ENCODE peak calls at places on chromosomes 16 and 17, in six cellular contexts. One of them, this sample, is unnamed.

GRCh38 chr17:82253179-82253544 is 20.3 kb downstream of the CSNK1D start:
- DNase-seq in fibroblast of lung: no peak
- DNase-seq in A549: no peak
- DNase-seq in omental fat pad: no peak
- DNase-seq in Caco-2: no peak
- DNase-seq in AG09319: no peak
- DNase-seq in this sample: no peak

GRCh38 chr17:82492647-82493516 is 26.6 kb upstream of the FOXK2 start:
- DNase-seq in fibroblast of lung: peak; percentile 75
- DNase-seq in A549: peak; percentile 79
- DNase-seq in omental fat pad: no peak
- DNase-seq in Caco-2: no peak
- DNase-seq in AG09319: no peak
- DNase-seq in this sample: no peak

GRCh38 chr16:8660841-8661301 is 13.5 kb upstream of the ABAT start:
- DNase-seq in fibroblast of lung: peak; percentile 53
- DNase-seq in A549: peak; percentile 47
- DNase-seq in omental fat pad: no peak
- DNase-seq in Caco-2: peak; percentile 84
- DNase-seq in AG09319: no peak
- DNase-seq in this sample: peak; percentile 30

GRCh38 chr17:81387235-81388060 is 7.8 kb upstream of the BAHCC1 start:
- DNase-seq in fibroblast of lung: peak; percentile 71
- DNase-seq in A549: peak; percentile 61
- DNase-seq in omental fat pad: no peak
- DNase-seq in Caco-2: peak; percentile 74
- DNase-seq in AG09319: no peak
- DNase-seq in this sample: no peak

GRCh38 chr17:49000943-49001342 is 3.8 kb downstream of the IGF2BP1 start:
- DNase-seq in fibroblast of lung: peak; percentile 54
- DNase-seq in A549: no peak
- DNase-seq in omental fat pad: no peak
- DNase-seq in Caco-2: no peak
- DNase-seq in AG09319: no peak
- DNase-seq in this sample: no peak

GRCh38 chr17:79655672-79656290 is 44.9 kb upstream of the RBFOX3 start:
- DNase-seq in fibroblast of lung: no peak
- DNase-seq in A549: no peak
- DNase-seq in omental fat pad: no peak
- DNase-seq in Caco-2: no peak
- DNase-seq in AG09319: no peak
- DNase-seq in this sample: no peak

GRCh38 chr17:82330322-82331239 is 3.0 kb downstream of the SECTM1 start:
- DNase-seq in fibroblast of lung: peak; percentile 75
- DNase-seq in A549: no peak
- DNase-seq in omental fat pad: no peak
- DNase-seq in Caco-2: no peak
- DNase-seq in AG09319: no peak
- DNase-seq in this sample: no peak

GRCh38 chr17:19386276-19386863 is 620 bp downstream of the MFAP4 start:
- DNase-seq in fibroblast of lung: peak; percentile 92
- DNase-seq in A549: peak; percentile 79
- DNase-seq in omental fat pad: peak; percentile 60
- DNase-seq in Caco-2: no peak
- DNase-seq in AG09319: peak; percentile 48
- DNase-seq in this sample: no peak

GRCh38 chr17:50129303-50129945 is 536 bp downstream of the SAMD14 start:
- DNase-seq in fibroblast of lung: no peak
- DNase-seq in A549: no peak
- DNase-seq in omental fat pad: no peak
- DNase-seq in Caco-2: peak; percentile 69
- DNase-seq in AG09319: no peak
- DNase-seq in this sample: peak; percentile 77

GRCh38 chr16:71542377-71542776 is 16.2 kb downstream of the CHST4 start:
- DNase-seq in fibroblast of lung: peak; percentile 6
- DNase-seq in A549: peak; percentile 58
- DNase-seq in omental fat pad: peak; percentile 60
- DNase-seq in Caco-2: peak; percentile 59
- DNase-seq in AG09319: no peak
- DNase-seq in this sample: no peak

GRCh38 chr16:66156538-66156937 is 210.0 kb upstream of the CDH5 start:
- DNase-seq in fibroblast of lung: no peak
- DNase-seq in A549: no peak
- DNase-seq in omental fat pad: no peak
- DNase-seq in Caco-2: no peak
- DNase-seq in AG09319: no peak
- DNase-seq in this sample: no peak

GRCh38 chr17:14113137-14113536 is 43.8 kb downstream of the COX10 start:
- DNase-seq in fibroblast of lung: no peak
- DNase-seq in A549: no peak
- DNase-seq in omental fat pad: no peak
- DNase-seq in Caco-2: no peak
- DNase-seq in AG09319: no peak
- DNase-seq in this sample: no peak

GRCh38 chr17:51128089-51128488 is 7.4 kb upstream of the SPAG9 start:
- DNase-seq in fibroblast of lung: peak; percentile 28
- DNase-seq in A549: no peak
- DNase-seq in omental fat pad: no peak
- DNase-seq in Caco-2: no peak
- DNase-seq in AG09319: no peak
- DNase-seq in this sample: no peak

GRCh38 chr16:70454221-70455034 is at the start of gene FCSK:
- DNase-seq in fibroblast of lung: peak; percentile 73
- DNase-seq in A549: peak; percentile 94
- DNase-seq in omental fat pad: no peak
- DNase-seq in Caco-2: peak; percentile 90
- DNase-seq in AG09319: no peak
- DNase-seq in this sample: no peak

GRCh38 chr17:75565618-75566017 is 22.0 kb upstream of the MYO15B start:
- DNase-seq in fibroblast of lung: no peak
- DNase-seq in A549: no peak
- DNase-seq in omental fat pad: no peak
- DNase-seq in Caco-2: no peak
- DNase-seq in AG09319: no peak
- DNase-seq in this sample: no peak

GRCh38 chr17:11177340-11177739 is 63.7 kb upstream of the SHISA6 start:
- DNase-seq in fibroblast of lung: no peak
- DNase-seq in A549: no peak
- DNase-seq in omental fat pad: no peak
- DNase-seq in Caco-2: peak; percentile 14
- DNase-seq in AG09319: no peak
- DNase-seq in this sample: no peak

GRCh38 chr16:85172465-85173071 is 60.3 kb upstream of the CIBAR2 start:
- DNase-seq in fibroblast of lung: peak; percentile 49
- DNase-seq in A549: peak; percentile 66
- DNase-seq in omental fat pad: no peak
- DNase-seq in Caco-2: peak; percentile 49
- DNase-seq in AG09319: no peak
- DNase-seq in this sample: peak; percentile 45
- TF ChIP-seq CTCF in fibroblast of lung: peak; percentile 38
- TF ChIP-seq CTCF in A549: peak; percentile 9
- TF ChIP-seq CTCF in omental fat pad: no peak
- TF ChIP-seq CTCF in Caco-2: no peak
- TF ChIP-seq CTCF in AG09319: peak; percentile 27
- TF ChIP-seq CTCF in this sample: peak; percentile 65

DNA sequence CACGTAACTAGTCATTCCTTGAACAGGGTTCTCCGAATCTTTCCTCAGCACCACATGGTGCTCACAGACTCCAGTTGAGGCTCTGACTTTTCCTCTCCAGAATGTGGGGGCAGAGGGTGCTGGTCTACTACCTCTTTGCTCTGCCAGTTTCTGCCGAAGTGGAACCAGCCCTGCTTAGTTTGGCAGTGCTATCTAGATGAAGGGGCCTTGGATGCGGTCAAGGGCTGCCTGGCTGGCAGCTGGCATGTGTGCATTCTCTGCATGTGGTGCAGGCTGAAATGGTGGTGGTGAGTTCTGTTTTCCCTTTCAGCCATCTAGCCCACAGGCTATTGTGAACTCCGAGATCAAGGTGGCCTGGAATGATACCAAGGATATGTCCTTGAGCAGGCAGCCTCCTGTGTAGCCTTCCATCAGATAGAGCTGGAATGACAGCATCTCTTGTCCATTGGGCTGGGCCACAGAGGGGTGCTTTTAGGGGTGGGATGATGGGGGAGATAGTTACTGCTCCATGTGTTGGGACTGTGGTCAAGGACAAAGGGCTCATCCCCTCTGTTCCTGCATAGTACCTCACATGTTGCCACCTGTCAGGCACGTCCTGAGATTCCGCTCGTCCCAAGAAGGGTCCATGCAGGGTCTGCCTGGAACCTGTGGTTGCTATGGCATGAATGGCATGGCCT is 2.0 kb downstream of the DYNLL2 start:
- DNase-seq in fibroblast of lung: no peak
- DNase-seq in A549: no peak
- DNase-seq in omental fat pad: no peak
- DNase-seq in Caco-2: no peak
- DNase-seq in AG09319: no peak
- DNase-seq in this sample: no peak
- TF ChIP-seq CTCF in fibroblast of lung: no peak
- TF ChIP-seq CTCF in A549: no peak
- TF ChIP-seq CTCF in omental fat pad: no peak
- TF ChIP-seq CTCF in Caco-2: no peak
- TF ChIP-seq CTCF in AG09319: no peak
- TF ChIP-seq CTCF in this sample: no peak

DNA sequence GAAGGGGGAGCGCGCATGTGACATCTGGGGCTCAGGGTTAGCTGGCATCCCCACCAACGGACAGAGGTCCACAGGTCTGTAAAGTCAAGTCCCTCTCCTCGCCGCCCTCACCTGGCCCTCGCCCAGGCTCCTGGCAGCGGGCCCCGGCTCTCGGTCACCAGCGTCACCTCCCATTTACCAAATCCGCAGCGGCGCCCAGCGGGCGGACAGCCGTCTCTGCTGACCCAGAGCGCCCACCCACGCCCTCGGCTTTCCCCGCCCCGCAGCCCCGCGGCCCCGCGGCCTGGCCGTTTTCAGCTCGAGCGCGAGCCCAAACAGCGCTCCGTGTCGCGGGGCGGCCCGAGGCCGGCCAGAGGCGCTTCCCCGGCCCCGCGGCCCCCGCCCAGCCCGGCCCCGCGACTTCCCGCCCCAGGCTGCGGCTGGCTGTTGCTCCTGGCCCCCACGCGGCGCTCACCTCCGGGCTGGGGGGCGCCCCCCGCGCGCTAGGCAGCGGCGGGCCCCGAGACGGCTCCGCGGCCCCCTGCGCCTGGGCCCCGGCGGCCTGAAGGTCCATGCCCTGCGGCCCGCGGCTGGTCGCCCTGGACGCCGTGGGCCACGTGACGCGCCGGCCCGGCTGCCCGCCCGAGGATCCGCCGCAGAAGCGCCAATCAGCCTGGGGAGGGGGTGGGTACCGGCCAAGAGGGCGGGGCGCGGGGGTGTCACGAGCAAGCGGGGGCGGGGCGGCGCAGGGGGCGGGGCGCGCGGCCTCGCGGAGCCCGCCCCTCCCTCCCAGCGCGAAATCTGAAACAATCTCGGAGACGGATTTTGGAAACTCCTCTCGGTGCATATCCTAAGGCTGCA is at the start of gene COPRS:
- DNase-seq in fibroblast of lung: peak; percentile 87
- DNase-seq in A549: peak; percentile 81
- DNase-seq in omental fat pad: peak; percentile 61
- DNase-seq in Caco-2: peak; percentile 93
- DNase-seq in AG09319: peak; percentile 72
- DNase-seq in this sample: peak; percentile 69
- TF ChIP-seq CTCF in fibroblast of lung: no peak
- TF ChIP-seq CTCF in A549: peak; percentile 26
- TF ChIP-seq CTCF in omental fat pad: no peak
- TF ChIP-seq CTCF in Caco-2: no peak
- TF ChIP-seq CTCF in AG09319: no peak
- TF ChIP-seq CTCF in this sample: no peak

DNA sequence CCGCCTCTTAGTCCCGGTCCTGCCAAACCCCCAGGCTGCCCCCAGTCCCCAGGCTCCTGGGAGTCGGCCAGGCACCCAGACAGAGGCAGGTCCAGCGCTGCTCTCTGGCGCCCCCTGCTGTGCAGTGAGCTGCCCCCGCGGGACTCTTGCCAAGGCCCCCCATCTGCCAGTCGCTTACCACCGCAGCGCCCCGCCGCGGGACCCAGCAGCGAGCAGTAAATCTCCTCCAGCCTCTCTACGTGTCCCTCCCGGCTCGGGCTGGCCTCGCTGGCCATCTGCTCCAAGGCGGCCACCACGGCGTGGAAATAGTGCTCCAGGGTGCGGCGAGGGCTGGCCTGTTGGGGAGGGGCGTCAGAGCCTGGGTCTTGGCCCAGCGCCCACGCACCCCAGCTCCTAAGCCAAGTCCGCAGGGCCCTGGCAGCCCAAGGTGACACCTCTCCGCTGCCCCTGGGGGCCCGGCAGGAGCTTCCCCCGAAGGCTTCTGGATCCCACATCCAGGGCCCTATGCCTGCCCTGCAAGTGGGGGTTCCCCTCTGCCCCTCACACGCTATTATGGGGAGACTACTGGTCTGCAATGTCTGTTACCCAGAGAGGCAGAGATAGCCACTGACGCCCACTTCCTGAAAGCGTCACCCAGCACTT is 33.7 kb upstream of the MFSD6L start:
- DNase-seq in fibroblast of lung: no peak
- DNase-seq in A549: no peak
- DNase-seq in omental fat pad: no peak
- DNase-seq in Caco-2: peak; percentile 8
- DNase-seq in AG09319: no peak
- DNase-seq in this sample: no peak
- TF ChIP-seq CTCF in fibroblast of lung: peak; percentile 10
- TF ChIP-seq CTCF in A549: peak; percentile 51
- TF ChIP-seq CTCF in omental fat pad: no peak
- TF ChIP-seq CTCF in Caco-2: peak; percentile 31
- TF ChIP-seq CTCF in AG09319: peak; percentile 30
- TF ChIP-seq CTCF in this sample: peak; percentile 26

DNA sequence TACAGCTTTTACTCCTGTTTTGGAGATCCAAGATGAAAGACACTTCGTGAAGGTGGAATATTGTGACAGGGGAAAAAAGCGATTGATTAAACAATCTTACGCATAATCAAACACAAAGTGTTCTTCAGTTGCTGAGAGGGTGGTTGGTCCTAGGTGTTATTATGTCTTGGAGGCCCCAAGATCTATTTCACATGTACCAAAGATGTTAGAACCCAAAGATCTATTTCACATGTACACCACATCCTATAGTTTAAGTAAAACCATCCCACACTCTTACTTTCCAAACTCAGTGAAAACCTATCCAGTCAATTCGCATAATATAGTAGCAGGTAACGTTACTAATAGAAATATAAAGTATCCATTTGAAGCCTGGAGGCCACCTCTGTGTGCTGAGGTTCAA is 242.6 kb upstream of the MAF start:
- DNase-seq in fibroblast of lung: no peak
- DNase-seq in A549: no peak
- DNase-seq in omental fat pad: no peak
- DNase-seq in Caco-2: no peak
- DNase-seq in AG09319: no peak
- DNase-seq in this sample: no peak
- TF ChIP-seq CTCF in fibroblast of lung: no peak
- TF ChIP-seq CTCF in A549: no peak
- TF ChIP-seq CTCF in omental fat pad: no peak
- TF ChIP-seq CTCF in Caco-2: no peak
- TF ChIP-seq CTCF in AG09319: no peak
- TF ChIP-seq CTCF in this sample: no peak

This sample was measured in D721Med.